ENCODE peak calls at places on chromosomes 11 and 22, in four cellular contexts. G is transverse colon; C is CD8-positive, alpha-beta T cell; E is heart left ventricle. A is an unnamed sample.

GRCh38 chr11:96277696-96278038 is 65.3 kb downstream of the MAML2 start:
- DNase-seq in G (no peak), C (no peak), E (no peak), A (no peak)

GRCh38 chr22:39084666-39085065 is 7.6 kb downstream of the APOBEC3G start:
- DNase-seq in G (no peak), C (no peak), E (no peak), A (no peak)

GRCh38 chr11:113132001-113132400 is 170.8 kb downstream of the NCAM1 start:
- DNase-seq in G (no peak), C (no peak), E (no peak), A (no peak)

GRCh38 chr11:64245401-64245796 is 1.3 kb downstream of the PPP1R14B start:
- DNase-seq in G (peak; percentile 70), C (peak; percentile 20), E (no peak), A (no peak)

GRCh38 chr22:31313366-31314147 is 21.3 kb upstream of the PIK3IP1 start:
- DNase-seq in G (peak; percentile 85), C (peak; percentile 51), E (peak; percentile 71), A (peak; percentile 96)

GRCh38 chr11:86949995-86950993 is 4.9 kb downstream of the FZD4 start:
- DNase-seq in G (no peak), C (no peak), E (no peak), A (no peak)

GRCh38 chr11:120295110-120295509 is 30.0 kb upstream of the TLCD5 start:
- DNase-seq in G (peak; percentile 23), C (no peak), E (no peak), A (no peak)

GRCh38 chr11:63855975-63856374 is 17.1 kb downstream of the MARK2 start:
- DNase-seq in G (no peak), C (no peak), E (no peak), A (no peak)

GRCh38 chr11:107482234-107482633 is 24.6 kb upstream of the CWF19L2 start:
- DNase-seq in G (no peak), C (no peak), E (no peak), A (no peak)

GRCh38 chr11:123507043-123507442 is 77.0 kb downstream of the GRAMD1B start:
- DNase-seq in G (no peak), C (no peak), E (no peak), A (no peak)

GRCh38 chr22:23751441-23751996 is 607 bp upstream of the ZNF70 start:
- DNase-seq in G (peak; percentile 50), C (peak; percentile 6), E (no peak), A (no peak)

GRCh38 chr11:19374189-19374588 is 133.4 kb upstream of the E2F8 start:
- DNase-seq in G (no peak), C (no peak), E (no peak), A (no peak)

GRCh38 chr11:73240190-73240781 is 22.2 kb downstream of the P2RY2 start:
- DNase-seq in G (no peak), C (no peak), E (peak; percentile 97), A (no peak)

GRCh38 chr11:61120865-61121831 is 18.9 kb downstream of the CD5 start:
- DNase-seq in G (peak; percentile 45), C (no peak), E (peak; percentile 78), A (peak; percentile 71)

GRCh38 chr11:125287467-125288232 is 123.1 kb downstream of the PKNOX2 start:
- DNase-seq in G (no peak), C (no peak), E (peak; percentile 76), A (no peak)

GRCh38 chr11:22666320-22666699 is at the start of gene GAS2:
- DNase-seq in G (no peak), C (no peak), E (no peak), A (no peak)

GRCh38 chr11:75562836-75563484 is 907 bp downstream of the SERPINH1 start:
- DNase-seq in G (peak; percentile 28), C (no peak), E (peak; percentile 78), A (no peak)

GRCh38 chr11:106608677-106609076 is 409.6 kb downstream of the GUCY1A2 start:
- DNase-seq in G (no peak), C (no peak), E (no peak), A (no peak)

GRCh38 chr22:27377901-27378300 is 423.7 kb downstream of the MN1 start:
- DNase-seq in G (peak; percentile 17), C (no peak), E (no peak), A (peak; percentile 61)

GRCh38 chr11:71333473-71333872 is 81.1 kb upstream of the SHANK2 start:
- DNase-seq in G (no peak), C (no peak), E (no peak), A (no peak)

GRCh38 chr22:27776410-27776958 is 25.1 kb downstream of the MN1 start:
- DNase-seq in G (no peak), C (no peak), E (no peak), A (no peak)

GRCh38 chr22:25475554-25476022 is 88.9 kb upstream of the GRK3 start:
- DNase-seq in G (no peak), C (no peak), E (peak; percentile 35), A (no peak)

GRCh38 chr11:43575931-43576833 is 104.4 kb upstream of the HSD17B12 start:
- DNase-seq in G (no peak), C (no peak), E (no peak), A (no peak)
- H3K4me3 ChIP-seq in G (no peak overlapping the region), C (no peak overlapping the region), E (peak overlapping the region; percentile 45), A (no peak overlapping the region)

GRCh38 chr22:50325444-50326224 is 1.2 kb downstream of the DENND6B start:
- DNase-seq in G (no peak), C (no peak), E (no peak), A (no peak)

GRCh38 chr22:50329236-50329635 is 2.4 kb upstream of the DENND6B start:
- DNase-seq in G (no peak), C (no peak), E (no peak), A (no peak)

GRCh38 chr22:50326225-50326958 is 420 bp downstream of the DENND6B start:
- DNase-seq in G (no peak), C (no peak), E (no peak), A (no peak)

GRCh38 chr22:50327711-50328019 is 853 bp upstream of the DENND6B start:
- DNase-seq in G (no peak), C (no peak), E (no peak), A (no peak)

GRCh38 chr22:50326959-50327710 is at the start of gene DENND6B:
- DNase-seq in G (peak; percentile 83), C (peak; percentile 61), E (peak; percentile 77), A (no peak)
- TF ChIP-seq CTCF in G (peak; percentile 38), C (peak; percentile 65), E (peak; percentile 54), A (peak; percentile 64)

GRCh38 chr11:5690736-5691135 is 1.1 kb downstream of the TRIM22 start:
- DNase-seq in G (no peak), C (no peak), E (no peak), A (no peak)
- H3K4me3 ChIP-seq in G (peak overlapping the region; percentile 15), C (peak overlapping the region; percentile 52), E (peak overlapping the region; percentile 49), A (no peak overlapping the region)

GRCh38 chr22:45090364-45090960 is 73.3 kb upstream of the NUP50 start:
- DNase-seq in G (peak; percentile 41), C (no peak), E (no peak), A (peak; percentile 22)
- TF ChIP-seq CTCF in G (no peak), C (no peak), E (no peak), A (no peak)

GRCh38 chr11:62540804-62541671 is 5.6 kb downstream of the AHNAK start:
- DNase-seq in G (peak; percentile 57), C (no peak), E (peak; percentile 65), A (no peak)
- H3K4me3 ChIP-seq in G (no peak overlapping the region), C (no peak overlapping the region), E (peak overlapping the region; percentile 28), A (no peak overlapping the region)

DNA sequence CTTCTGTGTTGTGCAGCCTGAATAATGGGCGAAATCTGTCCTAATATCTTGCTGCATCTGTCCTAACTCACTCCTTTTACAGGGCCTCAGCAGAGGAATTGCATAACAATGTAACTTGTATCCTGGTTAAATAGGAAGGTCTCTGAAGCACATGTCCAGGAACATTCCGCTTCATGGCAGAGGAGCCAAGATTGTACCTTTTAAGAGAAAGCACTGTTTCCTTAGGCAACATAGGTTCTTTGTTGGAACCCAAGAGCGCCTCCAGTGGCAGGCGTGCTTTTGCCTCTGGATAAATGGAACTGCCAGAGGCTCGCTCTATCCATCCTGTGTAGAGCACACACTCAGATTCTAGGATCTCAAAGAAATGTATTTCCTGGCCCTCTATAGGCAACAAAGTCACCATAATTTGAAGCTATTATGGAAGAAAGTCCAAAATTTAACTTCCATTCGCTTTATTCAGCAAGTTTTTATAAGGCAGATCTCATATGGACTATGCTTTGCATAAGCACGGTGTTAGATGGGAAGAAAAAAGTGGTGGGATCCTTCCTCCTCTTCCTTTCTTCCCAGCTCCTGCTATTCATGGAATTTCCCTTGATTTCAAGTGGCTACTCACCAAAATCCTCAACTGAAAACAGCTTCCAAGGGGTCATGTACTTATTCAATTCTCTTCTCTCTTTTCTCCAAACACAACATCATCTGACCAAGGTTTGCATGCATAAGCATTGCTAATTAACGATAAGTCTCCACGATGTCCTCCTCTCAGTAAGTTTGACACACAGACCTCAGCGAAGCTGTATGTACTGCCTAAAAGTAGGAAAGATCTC is at the start of gene BLID:
- DNase-seq in G (peak; percentile 19), C (no peak), E (peak; percentile 29), A (peak; percentile 8)
- TF ChIP-seq CTCF in G (no peak), C (no peak), E (peak; percentile 50), A (peak; percentile 75)

DNA sequence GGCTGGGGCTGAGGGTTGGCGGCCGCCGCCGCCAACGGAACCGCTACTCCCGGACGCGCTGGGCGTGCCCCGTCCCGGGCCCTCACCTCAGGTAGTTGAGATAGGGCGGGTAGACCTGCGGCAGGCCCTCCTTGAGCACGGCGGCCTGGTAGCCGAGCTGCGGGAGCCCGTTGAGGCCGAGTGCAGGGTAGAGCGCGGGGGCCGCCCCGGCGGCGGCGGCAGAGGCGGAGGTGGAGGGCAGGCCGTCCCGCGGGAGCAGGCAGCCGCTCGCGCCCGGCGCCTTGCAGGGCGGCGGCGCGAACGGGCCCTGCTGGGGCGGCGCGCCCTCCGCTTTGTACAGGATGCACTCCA is 2.3 kb downstream of the PGR start:
- DNase-seq in G (peak; percentile 26), C (no peak), E (no peak), A (no peak)
- H3K4me3 ChIP-seq in G (peak overlapping the region; percentile 16), C (no peak overlapping the region), E (peak overlapping the region; percentile 94), A (no peak overlapping the region)

DNA sequence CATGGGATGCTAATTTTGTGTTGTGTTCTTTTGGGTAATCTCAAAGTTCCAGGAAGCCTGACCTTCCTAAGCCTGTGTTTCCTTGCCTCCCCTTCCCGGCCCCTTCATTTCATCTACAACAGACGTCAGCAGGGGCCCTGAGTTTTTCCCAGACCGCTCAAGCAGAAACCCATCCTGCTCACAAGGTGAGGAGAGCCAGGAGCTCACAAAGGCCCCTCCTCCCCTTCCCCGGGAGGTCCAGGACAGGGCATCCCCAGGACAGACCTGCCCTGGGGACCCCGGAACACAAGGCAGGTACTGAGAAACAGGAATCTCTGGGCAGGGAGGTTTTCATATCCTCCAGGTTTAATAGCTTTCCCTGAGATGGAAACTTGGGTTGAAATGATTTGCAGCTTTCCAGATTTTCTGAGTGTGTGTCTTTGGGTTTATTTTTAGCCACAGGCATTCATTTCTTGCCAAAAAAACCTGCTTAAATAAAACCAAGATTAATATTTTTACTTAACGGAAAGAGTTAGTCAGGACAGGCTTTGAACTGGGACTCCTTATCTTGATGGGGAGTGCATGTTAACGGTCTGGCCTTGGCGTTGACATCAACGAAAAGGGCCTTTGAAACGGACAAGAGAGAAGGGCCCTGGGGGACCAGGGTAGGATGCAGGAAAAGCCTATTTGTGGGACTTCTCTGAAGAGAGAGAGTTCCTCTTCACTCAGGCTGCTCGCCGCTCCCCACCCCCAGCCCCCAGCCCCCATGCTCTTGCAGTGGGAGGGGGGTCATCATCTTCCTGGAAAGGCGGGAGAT is 38.5 kb downstream of the TIMP3 start:
- DNase-seq in G (no peak), C (no peak), E (peak; percentile 53), A (no peak)
- TF ChIP-seq CTCF in G (no peak), C (no peak), E (no peak), A (no peak)

A was measured in LNCaP clone FGC.